ENCODE peak calls at places on chromosomes 6 and 20, in four cellular contexts. One of them, this sample, is unnamed.

GRCh38 chr6:70709826-70710225 is 42.1 kb downstream of the SMAP1 start:
- DNase-seq in GM12865: no peak
- DNase-seq in NCI-H69: no peak
- DNase-seq in T-helper 1 cell: no peak
- DNase-seq in this sample: no peak

GRCh38 chr20:9179193-9179802 is 110.4 kb downstream of the PLCB4 start:
- DNase-seq in GM12865: no peak
- DNase-seq in NCI-H69: no peak
- DNase-seq in T-helper 1 cell: no peak
- DNase-seq in this sample: no peak

GRCh38 chr6:43509142-43509983 is 783 bp downstream of the LRRC73 start:
- DNase-seq in GM12865: no peak
- DNase-seq in NCI-H69: peak
- DNase-seq in T-helper 1 cell: no peak
- DNase-seq in this sample: peak

GRCh38 chr6:135951169-135951568 is 99.7 kb downstream of the PDE7B start:
- DNase-seq in GM12865: no peak
- DNase-seq in NCI-H69: no peak
- DNase-seq in T-helper 1 cell: no peak
- DNase-seq in this sample: no peak

GRCh38 chr20:32018269-32019155 is 8.3 kb downstream of the CCM2L start:
- DNase-seq in GM12865: no peak
- DNase-seq in NCI-H69: peak
- DNase-seq in T-helper 1 cell: peak
- DNase-seq in this sample: peak

GRCh38 chr20:45685896-45686295 is 15.9 kb upstream of the WFDC11 start:
- DNase-seq in GM12865: no peak
- DNase-seq in NCI-H69: peak
- DNase-seq in T-helper 1 cell: no peak
- DNase-seq in this sample: no peak

GRCh38 chr6:110319843-110320242 is 38.3 kb downstream of the METTL24 start:
- DNase-seq in GM12865: no peak
- DNase-seq in NCI-H69: peak
- DNase-seq in T-helper 1 cell: no peak
- DNase-seq in this sample: no peak

GRCh38 chr6:132190097-132190814 is 211.0 kb downstream of the MOXD1 start:
- DNase-seq in GM12865: peak
- DNase-seq in NCI-H69: no peak
- DNase-seq in T-helper 1 cell: no peak
- DNase-seq in this sample: no peak

GRCh38 chr6:79574636-79575035 is 37.4 kb upstream of the LCA5 start:
- DNase-seq in GM12865: no peak
- DNase-seq in NCI-H69: no peak
- DNase-seq in T-helper 1 cell: no peak
- DNase-seq in this sample: no peak

GRCh38 chr20:41058007-41058673 is 29.5 kb downstream of the TOP1 start:
- DNase-seq in GM12865: no peak
- DNase-seq in NCI-H69: peak
- DNase-seq in T-helper 1 cell: no peak
- DNase-seq in this sample: no peak

GRCh38 chr20:25247100-25247665 is 702 bp upstream of the PYGB start:
- DNase-seq in GM12865: peak
- DNase-seq in NCI-H69: peak
- DNase-seq in T-helper 1 cell: no peak
- DNase-seq in this sample: peak

GRCh38 chr6:131348572-131348971 is 213.3 kb downstream of the AKAP7 start:
- DNase-seq in GM12865: no peak
- DNase-seq in NCI-H69: no peak
- DNase-seq in T-helper 1 cell: no peak
- DNase-seq in this sample: no peak

GRCh38 chr6:157228421-157229218 is 94.7 kb downstream of the TMEM242 start:
- DNase-seq in GM12865: no peak
- DNase-seq in NCI-H69: peak
- DNase-seq in T-helper 1 cell: no peak
- DNase-seq in this sample: no peak

GRCh38 chr6:24630861-24631505 is 15.0 kb downstream of the KIAA0319 start:
- DNase-seq in GM12865: no peak
- DNase-seq in NCI-H69: no peak
- DNase-seq in T-helper 1 cell: no peak
- DNase-seq in this sample: no peak

GRCh38 chr6:170186909-170187668 is 103.8 kb downstream of the DLL1 start:
- DNase-seq in GM12865: no peak
- DNase-seq in NCI-H69: peak
- DNase-seq in T-helper 1 cell: no peak
- DNase-seq in this sample: no peak

GRCh38 chr6:15861486-15861885 is 198.7 kb upstream of the DTNBP1 start:
- DNase-seq in GM12865: no peak
- DNase-seq in NCI-H69: peak
- DNase-seq in T-helper 1 cell: no peak
- DNase-seq in this sample: no peak

GRCh38 chr6:25193147-25193864 is 85.9 kb upstream of the CARMIL1 start:
- DNase-seq in GM12865: no peak
- DNase-seq in NCI-H69: peak
- DNase-seq in T-helper 1 cell: no peak
- DNase-seq in this sample: no peak

GRCh38 chr6:113970808-113971676 is at the start of gene HDAC2:
- DNase-seq in GM12865: peak
- DNase-seq in NCI-H69: peak
- DNase-seq in T-helper 1 cell: peak
- DNase-seq in this sample: peak

GRCh38 chr6:108730556-108731228 is 117.5 kb upstream of the ARMC2 start:
- DNase-seq in GM12865: no peak
- DNase-seq in NCI-H69: peak
- DNase-seq in T-helper 1 cell: no peak
- DNase-seq in this sample: no peak

GRCh38 chr6:120951258-120951657 is 383.0 kb downstream of the TBC1D32 start:
- DNase-seq in GM12865: no peak
- DNase-seq in NCI-H69: no peak
- DNase-seq in T-helper 1 cell: no peak
- DNase-seq in this sample: no peak

GRCh38 chr6:134589512-134589911 is 271.6 kb upstream of the SGK1 start:
- DNase-seq in GM12865: no peak
- DNase-seq in NCI-H69: no peak
- DNase-seq in T-helper 1 cell: no peak
- DNase-seq in this sample: no peak

GRCh38 chr6:97586344-97586743 is 303.3 kb upstream of the MMS22L start:
- DNase-seq in GM12865: peak
- DNase-seq in NCI-H69: peak
- DNase-seq in T-helper 1 cell: no peak
- DNase-seq in this sample: peak

GRCh38 chr6:35776364-35777215 is at the start of gene CLPSL2:
- DNase-seq in GM12865: peak
- DNase-seq in NCI-H69: peak
- DNase-seq in T-helper 1 cell: no peak
- DNase-seq in this sample: no peak

GRCh38 chr6:112362027-112362795 is 15.1 kb downstream of the RFPL4B start:
- DNase-seq in GM12865: no peak
- DNase-seq in NCI-H69: no peak
- DNase-seq in T-helper 1 cell: no peak
- DNase-seq in this sample: no peak

GRCh38 chr20:19269737-19270325 is 57.4 kb downstream of the SLC24A3 start:
- DNase-seq in GM12865: no peak
- DNase-seq in NCI-H69: no peak
- DNase-seq in T-helper 1 cell: no peak
- DNase-seq in this sample: no peak